ENCODE peak calls at places on chromosome 14, in six cellular contexts. R is gastrocnemius medialis, B is left ventricle myocardium inferior, V is keratinocyte, I is lung, Z is lower lobe of right lung. N is an unnamed sample.

GRCh38 chr14:89241934-89242670 is 174.9 kb downstream of the FOXN3 start:
- DNase-seq in V (no peak), Z (no peak), B (no peak), I (no peak), R (no peak), N (no peak)

GRCh38 chr14:37429618-37430017 is 165.4 kb downstream of the FOXA1 start:
- DNase-seq in V (no peak), R (no peak), Z (no peak), B (no peak), I (no peak), N (no peak)

GRCh38 chr14:51085007-51085406 is 9.9 kb downstream of the TRIM9 start:
- DNase-seq in R (no peak), B (no peak), Z (no peak), V (no peak), I (no peak), N (no peak)

GRCh38 chr14:60573943-60574496 is 65.1 kb downstream of the SIX6 start:
- DNase-seq in R (no peak), I (no peak), V (no peak), B (no peak), Z (no peak), N (no peak)

GRCh38 chr14:33642641-33643342 is 308.1 kb downstream of the EGLN3 start:
- DNase-seq in R (no peak), B (no peak), I (no peak), Z (no peak), V (no peak), N (no peak)

GRCh38 chr14:35078082-35078481 is 32.0 kb downstream of the FAM177A1 start:
- DNase-seq in V (no peak), Z (no peak), B (no peak), I (no peak), R (no peak), N (no peak)

GRCh38 chr14:85572845-85573244 is 42.9 kb downstream of the FLRT2 start:
- DNase-seq in R (no peak), Z (no peak), I (no peak), B (no peak), V (peak; percentile 75), N (no peak)

GRCh38 chr14:29741909-29742401 is 185.7 kb downstream of the PRKD1 start:
- DNase-seq in B (no peak), V (no peak), I (no peak), Z (no peak), R (no peak), N (no peak)

GRCh38 chr14:75985618-75986438 is at the start of gene IFT43:
- DNase-seq in I (peak; percentile 94), B (peak; percentile 94), V (no peak), R (peak; percentile 84), Z (peak; percentile 97), N (peak; percentile 96)

GRCh38 chr14:31492759-31493498 is 5.1 kb upstream of the GPR33 start:
- DNase-seq in R (no peak), V (peak; percentile 17), Z (no peak), I (no peak), B (no peak), N (peak; percentile 66)

GRCh38 chr14:102775855-102776760 is 1.1 kb upstream of the TRAF3 start:
- DNase-seq in B (no peak), I (no peak), V (no peak), R (no peak), Z (no peak), N (peak; percentile 48)

GRCh38 chr14:67285876-67286452 is 44.7 kb downstream of the PALS1 start:
- DNase-seq in Z (no peak), B (no peak), I (no peak), V (no peak), R (no peak), N (no peak)

GRCh38 chr14:23093993-23094665 is 807 bp downstream of the ACIN1 start:
- DNase-seq in B (no peak), R (no peak), V (no peak), I (no peak), Z (no peak), N (no peak)

GRCh38 chr14:56555921-56556570 is 23.6 kb upstream of the TMEM260 start:
- DNase-seq in R (no peak), Z (no peak), V (no peak), B (no peak), I (no peak), N (no peak)

GRCh38 chr14:20632831-20633771 is 8.4 kb downstream of the OR6S1 start:
- DNase-seq in B (no peak), V (no peak), Z (no peak), R (no peak), I (peak; percentile 51), N (no peak)

GRCh38 chr14:101177301-101178055 is 274.0 kb upstream of the RTL1 start:
- DNase-seq in V (no peak), Z (no peak), I (no peak), R (no peak), B (no peak), N (no peak)

GRCh38 chr14:39050389-39050788 is 52.6 kb downstream of the SEC23A start:
- DNase-seq in I (no peak), Z (no peak), R (no peak), V (no peak), B (no peak), N (no peak)

GRCh38 chr14:64463198-64463597 is 2.1 kb upstream of the AKAP5 start:
- DNase-seq in B (no peak), R (no peak), Z (no peak), I (no peak), V (no peak), N (no peak)

GRCh38 chr14:33280646-33281045 is 342.0 kb downstream of the NPAS3 start:
- DNase-seq in I (no peak), R (no peak), B (no peak), V (no peak), Z (no peak), N (no peak)

GRCh38 chr14:58177125-58177524 is 22.8 kb upstream of the ACTR10 start:
- DNase-seq in B (no peak), R (no peak), Z (no peak), I (no peak), V (no peak), N (no peak)

GRCh38 chr14:90109858-90110257 is 48.1 kb downstream of the KCNK13 start:
- DNase-seq in I (no peak), B (no peak), R (no peak), V (no peak), Z (no peak), N (no peak)

GRCh38 chr14:101255765-101256125 is 305.6 kb upstream of the DIO3 start:
- DNase-seq in R (no peak), B (no peak), I (no peak), Z (no peak), V (no peak), N (no peak)

GRCh38 chr14:69658664-69659261 is 47.4 kb downstream of the SUSD6 start:
- DNase-seq in B (no peak), I (no peak), R (no peak), Z (no peak), V (no peak), N (no peak)

GRCh38 chr14:101714394-101714793 is 47.1 kb upstream of the PPP2R5C start:
- DNase-seq in Z (no peak), R (no peak), V (no peak), I (no peak), B (no peak), N (no peak)

GRCh38 chr14:83991666-83992065 is 1538.3 kb upstream of the FLRT2 start:
- DNase-seq in Z (no peak), B (no peak), R (no peak), I (no peak), V (no peak), N (no peak)

GRCh38 chr14:93752980-93753561 is 35.2 kb downstream of the PRIMA1 start:
- DNase-seq in B (peak; percentile 84), V (no peak), Z (no peak), I (no peak), R (no peak), N (peak; percentile 64)

DNA sequence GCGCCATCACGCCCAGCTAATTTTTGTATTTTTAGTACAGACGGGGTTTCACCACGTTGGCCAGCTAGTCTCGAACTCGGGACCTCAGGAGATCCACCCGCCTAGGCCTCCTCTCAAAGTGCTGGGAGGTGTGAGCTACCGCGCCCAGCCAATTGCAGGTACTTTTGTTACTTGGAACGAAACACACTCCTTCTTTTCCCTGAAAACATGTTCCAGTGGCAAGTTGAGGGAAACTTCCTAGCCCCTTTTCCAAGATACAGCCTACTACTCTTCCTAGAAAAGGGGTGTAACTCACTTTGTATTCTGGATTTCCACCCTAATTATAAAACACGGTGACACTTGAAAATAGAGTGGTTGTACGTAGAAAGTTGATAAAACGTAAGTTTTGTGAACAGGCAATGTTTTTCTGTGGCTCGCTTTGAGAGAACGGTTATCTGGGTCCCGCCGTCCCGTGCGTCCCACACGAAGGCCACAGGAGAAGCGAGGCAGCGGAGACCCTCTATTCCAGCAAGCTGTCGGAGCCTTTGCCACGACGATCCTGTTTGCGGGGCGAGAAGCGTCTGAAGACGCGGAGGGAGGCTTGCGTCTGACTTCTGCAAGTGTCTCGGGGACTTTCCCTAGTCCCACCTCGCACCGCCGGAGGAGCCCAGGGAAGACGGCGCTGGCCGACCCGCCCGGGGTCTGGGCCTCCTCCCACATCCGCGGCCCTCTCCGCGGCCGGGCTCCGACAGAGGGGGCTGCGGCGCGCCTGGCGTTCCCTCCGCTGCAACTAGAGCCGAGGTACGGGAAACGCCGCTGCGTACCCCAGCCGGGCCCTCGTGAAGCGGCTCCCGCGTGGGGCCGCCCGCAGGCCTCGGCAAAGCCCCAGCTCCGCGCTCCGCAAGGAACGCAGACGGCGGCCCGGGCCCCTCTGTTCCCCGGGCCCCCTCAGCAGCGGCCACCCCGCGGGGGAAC is 745 bp downstream of the CDCA4 start:
- DNase-seq in B (no peak), Z (peak; percentile 61), I (no peak), R (no peak), V (no peak), N (peak; percentile 57)
- H3K4me1 ChIP-seq in B (peaks cover 35% of the 10 kb centered on the region), Z (peaks cover 26% of the 10 kb centered on the region), I (peaks cover 7% of the 10 kb centered on the region), R (peaks cover 23% of the 10 kb centered on the region), V (peaks cover 72% of the 10 kb centered on the region), N (no peaks in the 10 kb centered on the region)

GRCh38 chr14:98684486-98684885 is 587.5 kb downstream of the BCL11B start:
- DNase-seq in B (no peak), V (no peak), Z (no peak), I (peak; percentile 17), R (no peak), N (no peak)
- H3K9me3 ChIP-seq in B (peaks cover 5% of the 10 kb centered on the region), V (no peaks in the 10 kb centered on the region), Z (no peaks in the 10 kb centered on the region), I (no peaks in the 10 kb centered on the region), R (no peaks in the 10 kb centered on the region), N (no peaks in the 10 kb centered on the region)

GRCh38 chr14:96511146-96511545 is 9.0 kb downstream of the PAPOLA start:
- DNase-seq in V (no peak), R (no peak), Z (no peak), I (no peak), B (no peak), N (no peak)

GRCh38 chr14:96511667-96512066 is 9.5 kb downstream of the PAPOLA start:
- DNase-seq in B (no peak), V (no peak), I (no peak), Z (no peak), R (no peak), N (no peak)

GRCh38 chr14:96508900-96509299 is 6.7 kb downstream of the PAPOLA start:
- DNase-seq in R (no peak), B (no peak), Z (no peak), I (no peak), V (no peak), N (no peak)

GRCh38 chr14:96507723-96508122 is 5.5 kb downstream of the PAPOLA start:
- DNase-seq in V (no peak), B (no peak), Z (no peak), R (no peak), I (no peak), N (no peak)

GRCh38 chr14:96509457-96510090 is 7.4 kb downstream of the PAPOLA start:
- DNase-seq in V (no peak), Z (no peak), I (no peak), R (no peak), B (no peak), N (no peak)
- H3K4me1 ChIP-seq in V (peaks cover 15% of the 10 kb centered on the region), Z (peaks cover 83% of the 10 kb centered on the region), I (peaks cover 37% of the 10 kb centered on the region), R (peaks cover 78% of the 10 kb centered on the region), B (peaks cover 98% of the 10 kb centered on the region), N (peaks cover 5% of the 10 kb centered on the region)

GRCh38 chr14:105646175-105646574 is 119.8 kb downstream of the TMEM121 start:
- DNase-seq in I (no peak), Z (peak; percentile 41), V (no peak), R (no peak), B (no peak), N (peak; percentile 63)
- H3K9me3 ChIP-seq in I (no peaks in the 10 kb centered on the region), Z (no peaks in the 10 kb centered on the region), V (peaks cover 5% of the 10 kb centered on the region), R (no peaks in the 10 kb centered on the region), B (no peaks in the 10 kb centered on the region), N (no peaks in the 10 kb centered on the region)

N was measured in aorta.